ENCODE peak calls at places on chromosomes 13 and 19, in six cellular contexts. One of them, this sample, is unnamed.
A peak's percentile ranks its signal among the peaks of the same experiment; 100 is the strongest.

GRCh38 chr19:10501971-10502523 is 1.1 kb downstream of the KEAP1 start:
- DNase-seq in suprapubic skin: peak; percentile 88
- DNase-seq in WERI-Rb-1: peak; percentile 57
- DNase-seq in right lobe of liver: peak; percentile 97
- DNase-seq in cardiac muscle cell: peak; percentile 40
- DNase-seq in fibroblast of lung: peak; percentile 49
- DNase-seq in this sample: peak; percentile 86

GRCh38 chr19:40348961-40349507 is 539 bp downstream of the PLD3 start:
- DNase-seq in suprapubic skin: no peak
- DNase-seq in cardiac muscle cell: no peak
- DNase-seq in WERI-Rb-1: no peak
- DNase-seq in right lobe of liver: no peak
- DNase-seq in fibroblast of lung: peak; percentile 65
- DNase-seq in this sample: no peak

GRCh38 chr19:4523306-4524110 is 5.2 kb upstream of the PLIN4 start:
- DNase-seq in suprapubic skin: peak; percentile 64
- DNase-seq in right lobe of liver: peak; percentile 74
- DNase-seq in fibroblast of lung: peak; percentile 36
- DNase-seq in WERI-Rb-1: peak; percentile 68
- DNase-seq in cardiac muscle cell: peak; percentile 70
- DNase-seq in this sample: no peak

GRCh38 chr19:8490873-8491272 is 11.6 kb downstream of the PRAM1 start:
- DNase-seq in cardiac muscle cell: no peak
- DNase-seq in fibroblast of lung: no peak
- DNase-seq in WERI-Rb-1: no peak
- DNase-seq in suprapubic skin: no peak
- DNase-seq in right lobe of liver: no peak
- DNase-seq in this sample: no peak

GRCh38 chr13:68719815-68720214 is 1387.8 kb upstream of the ATXN8OS start:
- DNase-seq in right lobe of liver: no peak
- DNase-seq in cardiac muscle cell: no peak
- DNase-seq in suprapubic skin: no peak
- DNase-seq in fibroblast of lung: no peak
- DNase-seq in WERI-Rb-1: no peak
- DNase-seq in this sample: no peak

GRCh38 chr19:7489609-7490044 is 792 bp upstream of the PEX11G start:
- DNase-seq in WERI-Rb-1: no peak
- DNase-seq in fibroblast of lung: no peak
- DNase-seq in cardiac muscle cell: no peak
- DNase-seq in suprapubic skin: no peak
- DNase-seq in right lobe of liver: no peak
- DNase-seq in this sample: no peak

GRCh38 chr19:4343056-4343844 is at the start of gene MPND:
- DNase-seq in cardiac muscle cell: peak; percentile 95
- DNase-seq in fibroblast of lung: peak; percentile 70
- DNase-seq in WERI-Rb-1: peak; percentile 88
- DNase-seq in suprapubic skin: peak; percentile 94
- DNase-seq in right lobe of liver: peak; percentile 96
- DNase-seq in this sample: peak; percentile 66

GRCh38 chr19:50567052-50567841 is 988 bp downstream of the LRRC4B start:
- DNase-seq in cardiac muscle cell: no peak
- DNase-seq in suprapubic skin: no peak
- DNase-seq in fibroblast of lung: no peak
- DNase-seq in WERI-Rb-1: peak; percentile 33
- DNase-seq in right lobe of liver: no peak
- DNase-seq in this sample: no peak

GRCh38 chr19:29566496-29567054 is 39.5 kb upstream of the POP4 start:
- DNase-seq in right lobe of liver: no peak
- DNase-seq in cardiac muscle cell: no peak
- DNase-seq in WERI-Rb-1: no peak
- DNase-seq in suprapubic skin: no peak
- DNase-seq in fibroblast of lung: no peak
- DNase-seq in this sample: no peak

GRCh38 chr13:30742896-30743295 is 7.6 kb downstream of the ALOX5AP start:
- DNase-seq in right lobe of liver: no peak
- DNase-seq in fibroblast of lung: no peak
- DNase-seq in cardiac muscle cell: peak; percentile 28
- DNase-seq in suprapubic skin: no peak
- DNase-seq in WERI-Rb-1: no peak
- DNase-seq in this sample: no peak

GRCh38 chr13:99191900-99192399 is 8.7 kb upstream of the UBAC2 start:
- DNase-seq in WERI-Rb-1: peak; percentile 75
- DNase-seq in cardiac muscle cell: no peak
- DNase-seq in suprapubic skin: no peak
- DNase-seq in fibroblast of lung: peak; percentile 87
- DNase-seq in right lobe of liver: no peak
- DNase-seq in this sample: no peak

GRCh38 chr19:46919324-46919723 is 58.5 kb downstream of the ARHGAP35 start:
- DNase-seq in suprapubic skin: no peak
- DNase-seq in fibroblast of lung: peak; percentile 31
- DNase-seq in cardiac muscle cell: no peak
- DNase-seq in WERI-Rb-1: no peak
- DNase-seq in right lobe of liver: no peak
- DNase-seq in this sample: peak; percentile 13

GRCh38 chr19:39132344-39132969 is 6.9 kb downstream of the PAK4 start:
- DNase-seq in cardiac muscle cell: no peak
- DNase-seq in right lobe of liver: no peak
- DNase-seq in suprapubic skin: no peak
- DNase-seq in WERI-Rb-1: no peak
- DNase-seq in fibroblast of lung: no peak
- DNase-seq in this sample: no peak

GRCh38 chr19:6678690-6679109 is 8.7 kb upstream of the TNFSF14 start:
- DNase-seq in right lobe of liver: no peak
- DNase-seq in cardiac muscle cell: no peak
- DNase-seq in WERI-Rb-1: no peak
- DNase-seq in fibroblast of lung: no peak
- DNase-seq in suprapubic skin: no peak
- DNase-seq in this sample: no peak

GRCh38 chr13:98570929-98571372 is 6.0 kb downstream of the STK24 start:
- DNase-seq in cardiac muscle cell: no peak
- DNase-seq in fibroblast of lung: no peak
- DNase-seq in WERI-Rb-1: no peak
- DNase-seq in suprapubic skin: no peak
- DNase-seq in right lobe of liver: no peak
- DNase-seq in this sample: no peak

GRCh38 chr13:76792680-76793334 is 93.4 kb downstream of the KCTD12 start:
- DNase-seq in fibroblast of lung: peak; percentile 52
- DNase-seq in suprapubic skin: no peak
- DNase-seq in cardiac muscle cell: no peak
- DNase-seq in right lobe of liver: no peak
- DNase-seq in WERI-Rb-1: no peak
- DNase-seq in this sample: no peak

GRCh38 chr19:51480590-51480989 is 2.3 kb downstream of the CEACAM18 start:
- DNase-seq in WERI-Rb-1: no peak
- DNase-seq in fibroblast of lung: no peak
- DNase-seq in suprapubic skin: no peak
- DNase-seq in right lobe of liver: no peak
- DNase-seq in cardiac muscle cell: peak; percentile 3
- DNase-seq in this sample: no peak

GRCh38 chr13:43113603-43114002 is 90.2 kb downstream of the DNAJC15 start:
- DNase-seq in WERI-Rb-1: no peak
- DNase-seq in fibroblast of lung: peak; percentile 28
- DNase-seq in suprapubic skin: no peak
- DNase-seq in right lobe of liver: no peak
- DNase-seq in cardiac muscle cell: no peak
- DNase-seq in this sample: no peak

GRCh38 chr19:1452802-1453524 is 3.0 kb downstream of the APC2 start:
- DNase-seq in suprapubic skin: no peak
- DNase-seq in cardiac muscle cell: no peak
- DNase-seq in WERI-Rb-1: no peak
- DNase-seq in right lobe of liver: no peak
- DNase-seq in fibroblast of lung: no peak
- DNase-seq in this sample: no peak
- H3K27me3 ChIP-seq in suprapubic skin: peaks cover 89% of the 10 kb centered on the region
- H3K27me3 ChIP-seq in cardiac muscle cell: peaks cover 98% of the 10 kb centered on the region
- H3K27me3 ChIP-seq in WERI-Rb-1: peaks cover 34% of the 10 kb centered on the region
- H3K27me3 ChIP-seq in right lobe of liver: peaks cover 25% of the 10 kb centered on the region
- H3K27me3 ChIP-seq in fibroblast of lung: peaks cover 64% of the 10 kb centered on the region
- H3K27me3 ChIP-seq in this sample: peaks cover 48% of the 10 kb centered on the region

DNA sequence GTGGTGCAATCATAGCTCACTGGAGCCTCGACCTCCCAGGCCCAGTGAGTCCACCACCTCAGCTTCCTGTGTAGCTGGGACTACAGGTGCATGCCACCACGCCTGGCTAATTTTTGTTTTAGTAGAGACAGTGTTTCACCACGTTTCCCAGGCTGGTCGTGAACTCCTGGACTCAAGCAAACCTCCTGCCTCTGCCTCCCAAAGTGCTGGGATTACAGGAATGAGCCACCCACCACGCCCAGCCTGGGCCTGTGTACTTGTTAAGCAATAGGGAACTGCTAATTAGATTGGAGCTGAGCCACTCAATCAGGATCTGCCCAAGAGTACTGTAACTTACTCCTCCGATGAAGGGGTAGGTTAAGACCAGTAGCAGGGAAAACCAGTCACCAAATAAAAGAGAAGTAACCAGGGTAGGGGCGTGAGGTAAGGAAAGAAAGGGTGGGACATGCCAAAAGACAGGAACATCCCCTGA is 2.4 kb downstream of the DDX39A start:
- DNase-seq in suprapubic skin: no peak
- DNase-seq in cardiac muscle cell: no peak
- DNase-seq in fibroblast of lung: no peak
- DNase-seq in right lobe of liver: no peak
- DNase-seq in WERI-Rb-1: no peak
- DNase-seq in this sample: no peak
- H3K4me3 ChIP-seq in suprapubic skin: peak overlapping the region; percentile 79
- H3K4me3 ChIP-seq in cardiac muscle cell: no peak overlapping the region
- H3K4me3 ChIP-seq in fibroblast of lung: no peak overlapping the region
- H3K4me3 ChIP-seq in right lobe of liver: no peak overlapping the region
- H3K4me3 ChIP-seq in WERI-Rb-1: no peak overlapping the region
- H3K4me3 ChIP-seq in this sample: no peak overlapping the region

DNA sequence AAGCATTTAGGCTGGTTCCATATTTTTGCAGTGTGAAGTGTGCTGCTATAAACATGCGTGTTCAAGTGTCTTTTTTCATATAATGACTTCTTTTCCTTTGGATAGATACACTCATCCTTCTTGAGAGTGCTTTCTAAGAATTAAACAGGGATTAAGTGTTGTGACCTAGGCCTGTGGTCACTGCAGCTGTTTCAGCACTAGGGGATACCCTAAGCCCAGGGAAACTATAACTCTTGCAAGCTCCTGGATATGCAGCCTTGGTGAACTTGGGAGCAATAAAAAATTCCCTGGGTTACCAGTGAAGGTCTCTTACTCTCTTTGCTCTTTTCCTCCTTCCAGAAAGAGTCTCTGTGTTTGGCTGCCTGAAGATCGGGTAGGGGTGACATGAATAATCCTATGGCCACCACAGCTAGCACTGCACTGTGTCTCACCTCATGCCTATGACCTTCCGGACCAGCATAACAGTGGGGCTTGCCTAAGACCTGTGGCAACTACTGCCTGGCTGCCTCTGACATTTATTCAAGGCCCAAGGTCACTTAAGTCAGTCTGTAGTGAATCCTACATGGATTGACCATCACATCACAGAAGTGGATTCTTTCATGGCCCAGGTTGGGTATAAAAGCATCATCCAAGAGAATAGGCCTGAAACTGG is 799.7 kb downstream of the DACH1 start:
- DNase-seq in suprapubic skin: no peak
- DNase-seq in right lobe of liver: no peak
- DNase-seq in cardiac muscle cell: peak; percentile 2
- DNase-seq in fibroblast of lung: peak; percentile 6
- DNase-seq in WERI-Rb-1: peak; percentile 11
- DNase-seq in this sample: no peak
- TF ChIP-seq CTCF in suprapubic skin: no peak
- TF ChIP-seq CTCF in right lobe of liver: peak; percentile 4
- TF ChIP-seq CTCF in cardiac muscle cell: no peak
- TF ChIP-seq CTCF in fibroblast of lung: peak; percentile 8
- TF ChIP-seq CTCF in WERI-Rb-1: peak; percentile 41
- TF ChIP-seq CTCF in this sample: no peak

DNA sequence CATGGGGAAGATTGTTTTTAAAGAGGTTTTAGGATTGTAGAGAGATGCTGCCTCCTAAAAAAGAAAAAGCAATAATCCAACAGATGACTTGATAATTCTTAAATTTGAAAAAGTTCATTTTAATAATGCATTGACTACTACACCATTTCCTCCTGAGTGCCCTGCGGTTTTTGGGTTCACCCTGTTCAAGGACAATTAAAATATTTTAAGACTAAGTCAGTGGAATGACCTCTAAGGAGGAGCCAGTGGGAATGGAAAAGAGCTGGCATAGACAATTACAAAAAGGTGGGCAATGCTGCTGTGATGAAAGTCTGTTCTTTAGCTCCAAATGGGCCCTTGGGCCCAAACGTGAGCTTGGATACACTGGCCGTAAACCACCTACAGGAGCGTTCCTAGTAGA is 217.8 kb downstream of the LHFPL6 start:
- DNase-seq in fibroblast of lung: no peak
- DNase-seq in cardiac muscle cell: no peak
- DNase-seq in suprapubic skin: no peak
- DNase-seq in WERI-Rb-1: no peak
- DNase-seq in right lobe of liver: no peak
- DNase-seq in this sample: no peak
- H3K27me3 ChIP-seq in fibroblast of lung: no peaks in the 10 kb centered on the region
- H3K27me3 ChIP-seq in cardiac muscle cell: peaks cover 54% of the 10 kb centered on the region
- H3K27me3 ChIP-seq in suprapubic skin: no peaks in the 10 kb centered on the region
- H3K27me3 ChIP-seq in WERI-Rb-1: no peaks in the 10 kb centered on the region
- H3K27me3 ChIP-seq in right lobe of liver: no peaks in the 10 kb centered on the region
- H3K27me3 ChIP-seq in this sample: no peaks in the 10 kb centered on the region